ENCODE peak calls at places on chromosomes 1 and 21, in six cellular contexts. One of them, this sample, is unnamed.

GRCh38 chr1:49824261-49824660 is 199.5 kb downstream of the AGBL4 start:
- DNase-seq in GM12864: no peak
- DNase-seq in OCI-LY7: no peak
- DNase-seq in SK-N-SH: no peak
- DNase-seq in fibroblast of lung: no peak
- DNase-seq in GM12878: no peak
- DNase-seq in this sample: no peak

GRCh38 chr1:57741521-57741920 is 317.7 kb upstream of the DAB1 start:
- DNase-seq in GM12878: peak; percentile 3
- DNase-seq in OCI-LY7: no peak
- DNase-seq in SK-N-SH: no peak
- DNase-seq in fibroblast of lung: no peak
- DNase-seq in GM12864: peak; percentile 4
- DNase-seq in this sample: peak; percentile 27

GRCh38 chr1:40901886-40902633 is 39.9 kb upstream of the CITED4 start:
- DNase-seq in fibroblast of lung: peak; percentile 70
- DNase-seq in SK-N-SH: no peak
- DNase-seq in OCI-LY7: no peak
- DNase-seq in GM12864: no peak
- DNase-seq in GM12878: no peak
- DNase-seq in this sample: peak; percentile 21

GRCh38 chr1:248686815-248687214 is 15.8 kb downstream of the OR14I1 start:
- DNase-seq in fibroblast of lung: no peak
- DNase-seq in OCI-LY7: peak; percentile 6
- DNase-seq in GM12878: peak; percentile 43
- DNase-seq in SK-N-SH: peak; percentile 14
- DNase-seq in GM12864: peak; percentile 31
- DNase-seq in this sample: peak; percentile 74

GRCh38 chr1:14020006-14020405 is 320.0 kb downstream of the PRDM2 start:
- DNase-seq in fibroblast of lung: no peak
- DNase-seq in OCI-LY7: no peak
- DNase-seq in SK-N-SH: no peak
- DNase-seq in GM12878: no peak
- DNase-seq in GM12864: no peak
- DNase-seq in this sample: no peak

GRCh38 chr1:160647329-160647720 is 481 bp upstream of the SLAMF1 start:
- DNase-seq in GM12864: no peak
- DNase-seq in OCI-LY7: no peak
- DNase-seq in SK-N-SH: no peak
- DNase-seq in fibroblast of lung: no peak
- DNase-seq in GM12878: no peak
- DNase-seq in this sample: no peak

GRCh38 chr1:227779021-227779441 is 36.4 kb upstream of the PRSS38 start:
- DNase-seq in OCI-LY7: no peak
- DNase-seq in fibroblast of lung: no peak
- DNase-seq in SK-N-SH: no peak
- DNase-seq in GM12864: no peak
- DNase-seq in GM12878: no peak
- DNase-seq in this sample: no peak

GRCh38 chr1:214670098-214670497 is 67.1 kb downstream of the CENPF start:
- DNase-seq in GM12864: no peak
- DNase-seq in SK-N-SH: peak; percentile 45
- DNase-seq in GM12878: no peak
- DNase-seq in OCI-LY7: no peak
- DNase-seq in fibroblast of lung: peak; percentile 79
- DNase-seq in this sample: no peak

GRCh38 chr1:182185822-182186756 is 124.6 kb upstream of the ZNF648 start:
- DNase-seq in SK-N-SH: no peak
- DNase-seq in fibroblast of lung: peak; percentile 32
- DNase-seq in GM12864: no peak
- DNase-seq in GM12878: no peak
- DNase-seq in OCI-LY7: no peak
- DNase-seq in this sample: peak; percentile 13

GRCh38 chr1:202659974-202660373 is 50.3 kb downstream of the SYT2 start:
- DNase-seq in OCI-LY7: no peak
- DNase-seq in GM12878: no peak
- DNase-seq in GM12864: no peak
- DNase-seq in fibroblast of lung: no peak
- DNase-seq in SK-N-SH: no peak
- DNase-seq in this sample: no peak

GRCh38 chr1:5856246-5856815 is 135.9 kb downstream of the NPHP4 start:
- DNase-seq in OCI-LY7: no peak
- DNase-seq in GM12878: no peak
- DNase-seq in fibroblast of lung: no peak
- DNase-seq in GM12864: no peak
- DNase-seq in SK-N-SH: no peak
- DNase-seq in this sample: no peak

GRCh38 chr1:11692899-11693590 is 1.5 kb downstream of the DRAXIN start:
- DNase-seq in GM12878: no peak
- DNase-seq in SK-N-SH: no peak
- DNase-seq in GM12864: no peak
- DNase-seq in OCI-LY7: no peak
- DNase-seq in fibroblast of lung: peak; percentile 73
- DNase-seq in this sample: no peak

GRCh38 chr1:18018381-18018780 is 89.2 kb upstream of the IGSF21 start:
- DNase-seq in GM12864: no peak
- DNase-seq in GM12878: no peak
- DNase-seq in fibroblast of lung: no peak
- DNase-seq in OCI-LY7: no peak
- DNase-seq in SK-N-SH: no peak
- DNase-seq in this sample: no peak

GRCh38 chr21:32083175-32083574 is 195.7 kb downstream of the MIS18A start:
- DNase-seq in OCI-LY7: no peak
- DNase-seq in SK-N-SH: peak; percentile 67
- DNase-seq in GM12878: no peak
- DNase-seq in fibroblast of lung: peak; percentile 4
- DNase-seq in GM12864: no peak
- DNase-seq in this sample: no peak

GRCh38 chr1:230326971-230327891 is 98.9 kb downstream of the PGBD5 start:
- DNase-seq in GM12864: no peak
- DNase-seq in OCI-LY7: no peak
- DNase-seq in SK-N-SH: no peak
- DNase-seq in GM12878: no peak
- DNase-seq in fibroblast of lung: peak; percentile 23
- DNase-seq in this sample: no peak

GRCh38 chr1:143610196-143610595 is 361.6 kb downstream of the FAM72C start:
- DNase-seq in GM12878: no peak
- DNase-seq in SK-N-SH: no peak
- DNase-seq in OCI-LY7: no peak
- DNase-seq in GM12864: no peak
- DNase-seq in fibroblast of lung: no peak
- DNase-seq in this sample: no peak

DNA sequence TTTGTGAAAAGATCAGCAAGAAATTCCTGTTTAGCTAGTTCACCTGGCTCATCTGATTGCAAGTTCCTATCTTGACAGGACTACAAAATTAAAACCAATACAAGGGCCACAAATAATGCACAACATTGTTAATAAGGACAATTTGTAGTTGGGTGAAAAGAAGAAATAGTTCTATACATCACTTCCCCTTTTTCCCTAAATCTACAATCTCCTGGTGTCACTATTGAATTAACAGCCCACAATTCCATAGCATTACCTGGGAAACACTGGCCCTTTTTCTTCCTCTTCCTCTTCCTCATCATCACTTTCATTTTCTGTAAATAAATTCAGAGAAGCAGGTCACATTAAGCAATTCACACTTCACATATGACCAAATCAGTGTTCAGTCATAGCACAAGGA is 366.9 kb downstream of the FAM72C start:
- DNase-seq in GM12878: no peak
- DNase-seq in GM12864: no peak
- DNase-seq in fibroblast of lung: no peak
- DNase-seq in SK-N-SH: no peak
- DNase-seq in OCI-LY7: no peak
- DNase-seq in this sample: no peak
- H3K4me3 ChIP-seq in GM12878: no peak overlapping the region
- H3K4me3 ChIP-seq in GM12864: no peak overlapping the region
- H3K4me3 ChIP-seq in fibroblast of lung: no peak overlapping the region
- H3K4me3 ChIP-seq in SK-N-SH: no peak overlapping the region
- H3K4me3 ChIP-seq in OCI-LY7: no peak overlapping the region
- H3K4me3 ChIP-seq in this sample: no peak overlapping the region

DNA sequence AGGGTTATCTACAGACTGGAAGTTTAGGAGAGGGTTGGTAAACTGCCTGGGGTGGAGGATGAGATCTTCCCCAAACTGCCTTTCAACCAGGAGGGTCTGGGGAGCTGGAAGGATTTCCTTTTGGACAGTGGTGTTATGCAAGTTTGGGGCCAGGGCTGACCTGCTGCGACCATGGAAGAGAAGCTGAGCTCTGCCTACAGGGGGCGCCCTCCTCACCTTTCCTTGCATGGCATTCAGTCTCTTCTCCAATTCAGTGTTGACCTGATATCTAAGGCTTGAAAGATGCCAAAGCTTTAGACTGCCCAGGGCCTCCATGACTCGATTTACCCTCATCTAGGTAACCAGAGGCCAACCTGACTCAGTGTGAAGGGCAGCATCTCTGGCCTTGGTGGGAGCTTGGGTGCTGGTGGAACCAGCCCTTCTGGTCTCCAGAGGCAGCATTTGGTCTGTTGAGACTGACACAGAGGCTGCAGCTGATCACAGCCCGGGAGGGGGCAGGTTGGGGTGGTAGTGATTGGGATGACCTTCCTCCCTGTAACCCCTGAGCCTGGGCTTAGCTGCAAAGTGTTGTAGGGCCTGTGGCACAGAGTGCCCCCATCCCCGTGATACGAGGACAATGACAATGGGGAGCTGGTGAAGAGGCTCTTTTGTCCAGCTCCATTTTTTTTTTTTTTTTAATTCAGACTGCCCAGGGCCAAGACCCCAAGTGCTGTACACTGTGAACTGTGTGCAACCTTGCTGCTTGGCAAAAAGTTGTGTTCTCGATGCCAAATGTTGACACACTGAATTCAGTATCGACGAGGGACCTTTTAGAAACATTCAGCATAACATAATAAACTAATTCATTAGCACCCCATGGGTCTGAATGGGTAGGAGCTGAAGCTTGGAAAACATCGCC is 169.9 kb downstream of the GRIK3 start:
- DNase-seq in SK-N-SH: peak; percentile 46
- DNase-seq in GM12878: no peak
- DNase-seq in fibroblast of lung: no peak
- DNase-seq in OCI-LY7: peak; percentile 66
- DNase-seq in GM12864: no peak
- DNase-seq in this sample: peak; percentile 51
- TF ChIP-seq CTCF in SK-N-SH: peak; percentile 23
- TF ChIP-seq CTCF in GM12878: peak; percentile 56
- TF ChIP-seq CTCF in fibroblast of lung: no peak
- TF ChIP-seq CTCF in OCI-LY7: peak; percentile 95
- TF ChIP-seq CTCF in GM12864: peak; percentile 83
- TF ChIP-seq CTCF in this sample: peak; percentile 65

GRCh38 chr1:62315387-62315786 is 3.8 kb downstream of the KANK4 start:
- DNase-seq in fibroblast of lung: no peak
- DNase-seq in GM12864: no peak
- DNase-seq in SK-N-SH: no peak
- DNase-seq in OCI-LY7: no peak
- DNase-seq in GM12878: no peak
- DNase-seq in this sample: no peak

GRCh38 chr1:62321438-62321837 is 2.2 kb upstream of the KANK4 start:
- DNase-seq in OCI-LY7: no peak
- DNase-seq in GM12878: no peak
- DNase-seq in fibroblast of lung: peak; percentile 35
- DNase-seq in GM12864: no peak
- DNase-seq in SK-N-SH: no peak
- DNase-seq in this sample: no peak

GRCh38 chr1:62317021-62317768 is 2.0 kb downstream of the KANK4 start:
- DNase-seq in OCI-LY7: no peak
- DNase-seq in fibroblast of lung: no peak
- DNase-seq in GM12878: no peak
- DNase-seq in SK-N-SH: no peak
- DNase-seq in GM12864: no peak
- DNase-seq in this sample: no peak

GRCh38 chr1:62318320-62318755 is 896 bp downstream of the KANK4 start:
- DNase-seq in OCI-LY7: no peak
- DNase-seq in GM12864: no peak
- DNase-seq in SK-N-SH: no peak
- DNase-seq in GM12878: no peak
- DNase-seq in fibroblast of lung: no peak
- DNase-seq in this sample: no peak

DNA sequence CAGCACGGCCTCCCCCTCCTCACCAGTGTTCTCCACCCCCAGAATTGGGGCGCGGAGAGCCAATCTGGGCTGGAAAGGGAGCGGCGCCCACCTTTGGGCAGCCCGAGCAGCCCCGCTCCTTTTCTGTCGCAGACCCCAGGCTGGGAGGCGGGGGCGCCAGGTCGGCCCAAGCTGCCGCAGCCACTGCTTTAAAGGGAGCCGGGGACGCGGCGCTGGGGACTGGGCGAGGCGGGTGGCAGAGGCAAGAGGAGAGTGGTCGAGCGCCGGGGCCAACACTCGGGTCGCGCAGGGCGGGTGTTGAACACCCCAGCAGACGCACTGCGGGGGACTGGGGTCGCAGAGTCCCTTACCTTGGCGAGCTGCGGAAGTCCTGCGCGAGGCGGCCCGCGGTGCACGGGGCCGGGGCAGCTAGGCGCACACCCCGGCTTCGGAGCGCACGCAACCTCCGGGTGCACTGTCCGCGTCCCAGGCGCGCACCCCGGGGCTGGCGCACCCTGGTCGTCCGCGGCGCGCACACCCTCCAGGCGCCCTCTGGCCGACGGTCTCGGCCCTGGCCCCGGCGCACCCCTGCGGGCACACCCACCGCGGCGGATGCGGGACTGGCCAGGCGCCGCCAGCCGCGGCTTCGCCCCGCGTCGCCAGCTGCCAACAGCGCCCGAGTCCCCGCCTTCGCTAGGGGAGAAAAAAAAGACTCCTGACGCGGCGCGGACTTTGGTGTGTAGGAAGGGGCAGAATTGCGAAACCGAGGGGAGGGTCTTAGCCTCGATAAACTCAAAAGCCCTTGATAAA is at the start of gene KANK4:
- DNase-seq in OCI-LY7: no peak
- DNase-seq in GM12878: no peak
- DNase-seq in SK-N-SH: peak; percentile 85
- DNase-seq in fibroblast of lung: no peak
- DNase-seq in GM12864: no peak
- DNase-seq in this sample: no peak
- H3K4me3 ChIP-seq in OCI-LY7: no peak within 1 kb of the TSS
- H3K4me3 ChIP-seq in GM12878: no peak within 1 kb of the TSS
- H3K4me3 ChIP-seq in SK-N-SH: peak within 1 kb of the TSS; percentile 42
- H3K4me3 ChIP-seq in fibroblast of lung: no peak within 1 kb of the TSS
- H3K4me3 ChIP-seq in GM12864: no peak within 1 kb of the TSS
- H3K4me3 ChIP-seq in this sample: no peak within 1 kb of the TSS

GRCh38 chr1:109543283-109543987 is 3.8 kb downstream of the GPR61 start:
- DNase-seq in fibroblast of lung: no peak
- DNase-seq in SK-N-SH: no peak
- DNase-seq in OCI-LY7: no peak
- DNase-seq in GM12878: no peak
- DNase-seq in GM12864: no peak
- DNase-seq in this sample: no peak

GRCh38 chr1:109543988-109544735 is 4.3 kb upstream of the GNAI3 start:
- DNase-seq in GM12878: no peak
- DNase-seq in OCI-LY7: no peak
- DNase-seq in SK-N-SH: no peak
- DNase-seq in GM12864: no peak
- DNase-seq in fibroblast of lung: no peak
- DNase-seq in this sample: no peak

GRCh38 chr1:109546311-109547109 is 1.9 kb upstream of the GNAI3 start:
- DNase-seq in fibroblast of lung: peak; percentile 90
- DNase-seq in GM12864: peak; percentile 78
- DNase-seq in GM12878: peak; percentile 77
- DNase-seq in OCI-LY7: peak; percentile 91
- DNase-seq in SK-N-SH: peak; percentile 94
- DNase-seq in this sample: peak; percentile 92

GRCh38 chr1:109547412-109548320 is 749 bp upstream of the GNAI3 start:
- DNase-seq in OCI-LY7: peak; percentile 39
- DNase-seq in GM12864: no peak
- DNase-seq in SK-N-SH: no peak
- DNase-seq in GM12878: no peak
- DNase-seq in fibroblast of lung: peak; percentile 31
- DNase-seq in this sample: peak; percentile 44

GRCh38 chr1:109548321-109549267 is at the start of gene GNAI3:
- DNase-seq in OCI-LY7: peak; percentile 97
- DNase-seq in GM12878: peak; percentile 85
- DNase-seq in GM12864: peak; percentile 95
- DNase-seq in SK-N-SH: peak; percentile 90
- DNase-seq in fibroblast of lung: peak; percentile 96
- DNase-seq in this sample: peak; percentile 98
- TF ChIP-seq CTCF in OCI-LY7: no peak
- TF ChIP-seq CTCF in GM12878: no peak
- TF ChIP-seq CTCF in GM12864: no peak
- TF ChIP-seq CTCF in SK-N-SH: no peak
- TF ChIP-seq CTCF in fibroblast of lung: no peak
- TF ChIP-seq CTCF in this sample: no peak